ENCODE peak calls at places on chromosomes 6 and 20, in nine cellular contexts. V is left ventricle myocardium inferior; R is astrocyte; W is body of pancreas; F is neuronal stem cell; D is cardiac muscle cell; Q is prostate gland; A is CD4-positive, CD25-positive, alpha-beta regulatory T cell; E is upper lobe of right lung. K is an unnamed sample.

GRCh38 chr6:17820055-17820454 is 113.3 kb upstream of the NUP153 start:
- DNase-seq in F (no peak), D (no peak), A (no peak), R (no peak), V (no peak), W (no peak), E (no peak), Q (no peak), K (no peak)

GRCh38 chr6:160881409-160881808 is 110.2 kb upstream of the MAP3K4 start:
- DNase-seq in Q (no peak), A (no peak), D (no peak), R (no peak), F (no peak), V (no peak), W (no peak), E (no peak), K (no peak)

GRCh38 chr20:62918137-62918536 is 8.2 kb downstream of the DIDO1 start:
- DNase-seq in A (peak; percentile 87), E (no peak), W (no peak), Q (no peak), V (no peak), R (no peak), D (no peak), F (no peak), K (peak; percentile 60)

GRCh38 chr6:31826793-31827285 is 699 bp upstream of the HSPA1B start:
- DNase-seq in A (no peak), D (peak; percentile 96), F (no peak), Q (peak; percentile 94), E (peak; percentile 92), R (peak; percentile 81), V (peak; percentile 90), W (peak; percentile 90), K (peak; percentile 69)

GRCh38 chr20:62063981-62064787 is 1.5 kb downstream of the TAF4 start:
- DNase-seq in Q (no peak), V (peak; percentile 58), E (peak; percentile 77), R (no peak), D (no peak), W (peak; percentile 72), F (peak; percentile 11), A (no peak), K (peak; percentile 65)

GRCh38 chr6:90435207-90435899 is 138.7 kb upstream of the BACH2 start:
- DNase-seq in Q (no peak), A (no peak), D (no peak), R (peak; percentile 19), F (no peak), E (no peak), V (no peak), W (no peak), K (no peak)

GRCh38 chr6:87698618-87699017 is 3.4 kb downstream of the AKIRIN2 start:
- DNase-seq in Q (no peak), R (no peak), A (peak; percentile 52), V (no peak), D (no peak), E (no peak), W (no peak), F (no peak), K (no peak)

GRCh38 chr6:157034433-157035230 is 257.5 kb downstream of the ARID1B start:
- DNase-seq in E (no peak), Q (no peak), V (no peak), A (peak; percentile 68), W (no peak), D (peak; percentile 76), R (peak; percentile 53), F (no peak), K (no peak)

GRCh38 chr6:62519574-62519973 is 233.5 kb upstream of the KHDRBS2 start:
- DNase-seq in R (no peak), A (no peak), D (no peak), E (no peak), F (no peak), V (no peak), W (no peak), Q (no peak), K (no peak)

GRCh38 chr20:48823960-48824497 is 3.8 kb downstream of the PREX1 start:
- DNase-seq in D (peak; percentile 64), W (no peak), F (no peak), E (no peak), Q (no peak), A (peak; percentile 78), V (no peak), R (peak; percentile 70), K (no peak)

GRCh38 chr20:48826883-48827771 is 672 bp downstream of the PREX1 start:
- DNase-seq in F (peak; percentile 49), Q (no peak), E (peak; percentile 70), R (no peak), D (peak; percentile 27), A (peak; percentile 44), V (no peak), W (peak; percentile 16), K (no peak)

GRCh38 chr20:48825551-48825885 is 2.3 kb downstream of the PREX1 start:
- DNase-seq in A (no peak), Q (no peak), F (no peak), V (no peak), D (no peak), W (no peak), E (no peak), R (no peak), K (no peak)

GRCh38 chr20:48824830-48825550 is 2.8 kb downstream of the PREX1 start:
- DNase-seq in A (no peak), F (peak; percentile 44), R (no peak), W (no peak), V (no peak), Q (no peak), E (no peak), D (no peak), K (no peak)

DNA sequence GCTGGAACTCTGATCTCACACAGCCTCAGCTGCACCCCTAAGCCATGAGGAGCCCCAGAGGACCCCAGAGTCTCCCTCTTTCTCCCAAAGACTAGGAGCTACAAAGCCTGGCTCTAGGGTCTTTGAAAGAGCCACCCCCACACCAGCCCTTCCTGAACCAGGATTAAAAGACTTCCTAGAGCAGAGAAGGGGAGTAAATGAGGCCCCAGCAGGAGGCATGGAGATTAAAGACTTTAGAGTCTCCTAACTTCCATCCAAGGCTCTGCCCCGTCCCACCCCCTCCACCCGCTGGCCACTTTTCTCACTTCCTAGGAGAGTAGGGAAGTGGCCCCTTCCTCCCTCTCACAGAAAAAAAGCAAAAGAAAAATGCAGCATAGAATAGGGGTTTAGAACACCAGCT is 1.7 kb downstream of the PREX1 start:
- DNase-seq in A (no peak), E (no peak), Q (no peak), F (peak; percentile 62), R (no peak), D (no peak), W (no peak), V (no peak), K (no peak)
- H3K4me3 ChIP-seq in A (peak overlapping the region; percentile 90), E (peak overlapping the region; percentile 66), Q (peak overlapping the region; percentile 57), F (peak overlapping the region; percentile 97), R (no peak overlapping the region), D (peak overlapping the region; percentile 97), W (no peak overlapping the region), V (peak overlapping the region; percentile 77), K (peak overlapping the region; percentile 68)

GRCh38 chr20:1855113-1855512 is 40.1 kb upstream of the SIRPA start:
- DNase-seq in W (no peak), R (no peak), A (no peak), E (no peak), Q (no peak), D (no peak), V (no peak), F (no peak), K (no peak)
- H3K4me1 ChIP-seq in W (no peaks in the 10 kb centered on the region), R (peaks cover 3% of the 10 kb centered on the region), A (no peaks in the 10 kb centered on the region), E (no peaks in the 10 kb centered on the region), Q (no peaks in the 10 kb centered on the region), D (no peaks in the 10 kb centered on the region), V (no peaks in the 10 kb centered on the region), F (peaks cover 1% of the 10 kb centered on the region), K (no peaks in the 10 kb centered on the region)

DNA sequence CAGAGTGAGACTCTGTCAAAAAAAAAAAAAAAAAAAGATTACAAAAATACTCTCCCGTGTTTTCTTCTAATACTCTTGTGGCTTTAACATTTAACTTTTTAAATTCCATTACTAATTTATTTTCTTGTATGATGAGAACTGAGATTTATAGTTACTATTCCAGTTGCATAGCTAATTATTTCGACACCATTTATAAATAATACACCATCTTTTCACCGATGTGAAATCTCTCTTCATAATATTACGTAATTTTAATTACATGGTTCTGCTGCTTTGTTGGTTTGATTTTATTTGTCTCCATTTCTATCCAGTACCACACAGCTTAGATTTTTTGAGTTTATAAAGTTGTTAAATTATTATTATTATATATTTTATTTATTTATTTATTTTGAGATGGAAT is 42.0 kb upstream of the TMEM217 start:
- DNase-seq in F (no peak), A (no peak), D (no peak), E (no peak), R (no peak), V (no peak), W (no peak), Q (no peak), K (no peak)
- H3K36me3 ChIP-seq in F (peaks cover 4% of the 10 kb centered on the region), A (peaks cover 51% of the 10 kb centered on the region), D (peaks cover 3% of the 10 kb centered on the region), E (peaks cover 68% of the 10 kb centered on the region), R (peaks cover 18% of the 10 kb centered on the region), V (peaks cover 79% of the 10 kb centered on the region), W (no peaks in the 10 kb centered on the region), Q (no peaks in the 10 kb centered on the region), K (peaks cover 58% of the 10 kb centered on the region)

GRCh38 chr6:24229694-24230093 is 103.7 kb downstream of the NRSN1 start:
- DNase-seq in Q (no peak), A (no peak), W (no peak), F (no peak), R (no peak), D (no peak), E (no peak), V (no peak), K (no peak)

GRCh38 chr6:24231578-24231977 is 105.6 kb downstream of the NRSN1 start:
- DNase-seq in W (no peak), R (no peak), F (no peak), Q (no peak), D (no peak), V (no peak), A (no peak), E (no peak), K (no peak)

GRCh38 chr6:24227556-24227955 is 101.5 kb downstream of the NRSN1 start:
- DNase-seq in R (no peak), W (no peak), Q (no peak), F (no peak), V (no peak), D (peak; percentile 2), E (no peak), A (no peak), K (no peak)

GRCh38 chr6:24225838-24226237 is 99.8 kb downstream of the NRSN1 start:
- DNase-seq in F (no peak), V (no peak), W (no peak), D (no peak), R (no peak), E (no peak), A (no peak), Q (no peak), K (no peak)

GRCh38 chr6:24228681-24229255 is 102.8 kb downstream of the NRSN1 start:
- DNase-seq in Q (no peak), V (no peak), A (no peak), E (no peak), F (no peak), D (peak; percentile 75), W (no peak), R (peak; percentile 46), K (no peak)
- H3K4me3 ChIP-seq in Q (no peak overlapping the region), V (no peak overlapping the region), A (no peak overlapping the region), E (no peak overlapping the region), F (no peak overlapping the region), D (no peak overlapping the region), W (no peak overlapping the region), R (no peak overlapping the region), K (no peak overlapping the region)